ENCODE peak calls at places on chromosomes 4 and X, in eight cellular contexts. D, J, M, H, P, L, E and N are unnamed samples.

GRCh38 chr4:122819708-122820449 is 6.8 kb upstream of the FGF2 start:
- DNase-seq in H (no peak), P (no peak), M (no peak), J (peak; percentile 53), D (peak; percentile 47), L (no peak), E (no peak), N (no peak)

GRCh38 chrX:43500996-43501694 is 155.0 kb upstream of the MAOA start:
- DNase-seq in D (no peak), E (no peak), P (no peak), M (no peak), H (no peak), L (no peak), J (no peak), N (no peak)

GRCh38 chrX:36436286-36436860 is 516.8 kb downstream of the CFAP47 start:
- DNase-seq in H (no peak), M (no peak), D (no peak), P (no peak), L (no peak), E (no peak), J (peak; percentile 33), N (no peak)

GRCh38 chr4:29540439-29541102 is 1179.6 kb upstream of the PCDH7 start:
- DNase-seq in J (no peak), L (no peak), M (no peak), D (no peak), E (no peak), P (no peak), H (no peak), N (no peak)

GRCh38 chr4:121597346-121597934 is 99.3 kb downstream of the ANXA5 start:
- DNase-seq in M (no peak), J (no peak), P (no peak), L (no peak), H (no peak), D (peak; percentile 74), E (no peak), N (no peak)

GRCh38 chr4:61817071-61817470 is 616.9 kb downstream of the ADGRL3 start:
- DNase-seq in J (no peak), M (no peak), H (no peak), L (no peak), P (no peak), E (no peak), D (no peak), N (no peak)

GRCh38 chrX:109270580-109271484 is 211.1 kb downstream of the GUCY2F start:
- DNase-seq in P (peak; percentile 41), E (no peak), H (no peak), D (peak; percentile 20), M (no peak), L (peak; percentile 6), J (peak; percentile 14), N (peak; percentile 70)

GRCh38 chr4:623914-624626 is 1.3 kb upstream of the PDE6B start:
- DNase-seq in P (no peak), H (no peak), L (no peak), M (no peak), J (no peak), D (no peak), E (no peak), N (no peak)

GRCh38 chrX:68936608-68937007 is 107.8 kb downstream of the EFNB1 start:
- DNase-seq in D (peak; percentile 94), P (no peak), L (no peak), H (no peak), M (no peak), J (no peak), E (no peak), N (no peak)

GRCh38 chr4:8919651-8920288 is 48.1 kb upstream of the HMX1 start:
- DNase-seq in D (no peak), H (no peak), L (no peak), M (no peak), J (no peak), E (no peak), P (no peak), N (no peak)

GRCh38 chr4:168877779-168878491 is 132.1 kb downstream of the CBR4 start:
- DNase-seq in M (peak; percentile 59), J (peak; percentile 37), H (peak; percentile 79), P (peak; percentile 77), E (peak; percentile 36), L (peak; percentile 29), D (no peak), N (no peak)

GRCh38 chr4:37243722-37244582 is 591 bp upstream of the NWD2 start:
- DNase-seq in M (no peak), H (no peak), P (peak; percentile 29), L (peak; percentile 24), E (no peak), D (peak; percentile 0), J (no peak), N (peak; percentile 1)

GRCh38 chr4:37245391-37245954 is 930 bp downstream of the NWD2 start:
- DNase-seq in L (no peak), H (no peak), E (no peak), J (no peak), P (peak; percentile 29), M (no peak), D (no peak), N (no peak)

GRCh38 chr4:37243061-37243460 is 1.5 kb upstream of the NWD2 start:
- DNase-seq in D (no peak), J (no peak), E (no peak), L (peak; percentile 7), M (no peak), P (no peak), H (no peak), N (no peak)

GRCh38 chr4:37246891-37247290 is 2.3 kb downstream of the NWD2 start:
- DNase-seq in P (no peak), M (no peak), H (no peak), L (no peak), D (no peak), E (no peak), J (no peak), N (no peak)

DNA sequence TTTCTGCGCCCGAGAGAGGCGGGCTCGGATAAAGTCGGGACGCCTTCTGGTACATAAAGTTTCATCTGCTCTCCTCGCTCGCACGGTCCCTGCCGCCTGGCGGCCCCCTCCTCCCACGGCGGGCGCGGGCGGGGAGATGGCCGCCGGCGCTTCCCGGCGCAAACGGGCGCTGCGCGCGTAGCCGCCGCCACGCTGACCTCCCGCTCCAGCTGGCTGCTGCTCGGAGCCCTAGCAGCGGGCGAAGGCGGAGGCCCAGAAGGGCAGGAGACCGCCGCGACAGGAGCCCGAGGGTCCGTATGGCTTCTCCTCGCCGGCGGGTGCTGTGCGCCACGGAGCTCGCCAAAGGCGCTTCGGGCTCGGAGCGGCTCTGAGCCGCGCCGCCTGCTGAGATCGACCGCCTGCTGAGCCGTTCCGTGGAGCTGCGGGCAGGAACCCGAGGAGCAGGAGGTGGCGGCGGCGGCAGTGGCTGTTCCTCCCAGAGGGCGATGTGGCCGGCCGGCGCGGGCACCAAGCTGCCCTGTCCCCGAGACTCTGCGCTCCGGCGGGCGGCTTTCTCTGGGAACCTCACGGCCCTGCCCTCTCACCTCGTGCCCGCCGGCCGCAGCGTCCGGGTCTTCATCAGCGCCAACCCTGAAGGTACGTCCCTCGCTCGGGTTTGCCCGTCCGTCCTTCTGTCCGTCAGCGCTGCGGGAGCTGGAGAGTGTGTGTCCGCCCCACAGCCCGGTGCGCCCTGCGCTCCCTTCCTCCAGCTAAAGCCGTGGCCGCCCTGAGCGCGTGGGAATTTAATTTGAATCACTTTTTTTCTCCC is at the start of gene NWD2:
- DNase-seq in J (peak; percentile 2), P (peak; percentile 46), L (peak; percentile 28), H (no peak), E (no peak), M (no peak), D (peak; percentile 12), N (peak; percentile 62)
- H3K4me3 ChIP-seq in J (no peak within 1 kb of the TSS), P (peak within 1 kb of the TSS; percentile 21), L (no peak within 1 kb of the TSS), H (peak within 1 kb of the TSS; percentile 10), E (no peak within 1 kb of the TSS), M (peak within 1 kb of the TSS; percentile 18), D (no peak within 1 kb of the TSS), N (peak within 1 kb of the TSS; percentile 31)

DNA sequence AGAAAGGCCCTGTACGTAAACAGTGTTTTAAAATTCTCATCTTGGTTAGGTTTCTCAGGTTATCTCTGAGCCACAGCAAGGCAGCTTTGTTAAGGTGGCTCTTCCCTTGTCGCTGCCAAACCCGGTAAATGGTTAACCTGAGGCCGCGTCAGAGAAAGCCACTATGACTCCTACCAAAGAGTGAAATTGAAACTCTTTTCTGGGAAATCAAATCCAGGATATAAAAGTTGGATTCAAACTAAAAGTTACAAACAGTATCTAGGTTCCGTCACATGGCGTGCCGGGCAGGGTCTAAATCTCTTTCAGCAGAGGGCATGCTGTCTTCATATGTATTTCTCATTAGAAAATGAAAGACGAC is 433 bp downstream of the MMAA start:
- DNase-seq in M (peak; percentile 26), H (peak; percentile 64), J (no peak), E (peak; percentile 37), L (peak; percentile 88), P (peak; percentile 60), D (peak; percentile 62), N (peak; percentile 53)
- TF ChIP-seq CTCF in M (no peak), H (no peak), J (no peak), E (no peak), L (no peak), P (no peak), D (no peak), N (no peak)

GRCh38 chr4:23915459-23916132 is 25.7 kb upstream of the PPARGC1A start:
- DNase-seq in H (no peak), M (no peak), L (no peak), E (peak; percentile 18), D (no peak), J (no peak), P (no peak), N (no peak)

GRCh38 chr4:23906839-23907238 is 17.0 kb upstream of the PPARGC1A start:
- DNase-seq in L (no peak), M (no peak), E (no peak), D (no peak), H (no peak), P (no peak), J (no peak), N (no peak)

GRCh38 chr4:23909671-23910070 is 19.8 kb upstream of the PPARGC1A start:
- DNase-seq in J (no peak), H (no peak), E (no peak), D (no peak), M (no peak), P (no peak), L (no peak), N (no peak)

DNA sequence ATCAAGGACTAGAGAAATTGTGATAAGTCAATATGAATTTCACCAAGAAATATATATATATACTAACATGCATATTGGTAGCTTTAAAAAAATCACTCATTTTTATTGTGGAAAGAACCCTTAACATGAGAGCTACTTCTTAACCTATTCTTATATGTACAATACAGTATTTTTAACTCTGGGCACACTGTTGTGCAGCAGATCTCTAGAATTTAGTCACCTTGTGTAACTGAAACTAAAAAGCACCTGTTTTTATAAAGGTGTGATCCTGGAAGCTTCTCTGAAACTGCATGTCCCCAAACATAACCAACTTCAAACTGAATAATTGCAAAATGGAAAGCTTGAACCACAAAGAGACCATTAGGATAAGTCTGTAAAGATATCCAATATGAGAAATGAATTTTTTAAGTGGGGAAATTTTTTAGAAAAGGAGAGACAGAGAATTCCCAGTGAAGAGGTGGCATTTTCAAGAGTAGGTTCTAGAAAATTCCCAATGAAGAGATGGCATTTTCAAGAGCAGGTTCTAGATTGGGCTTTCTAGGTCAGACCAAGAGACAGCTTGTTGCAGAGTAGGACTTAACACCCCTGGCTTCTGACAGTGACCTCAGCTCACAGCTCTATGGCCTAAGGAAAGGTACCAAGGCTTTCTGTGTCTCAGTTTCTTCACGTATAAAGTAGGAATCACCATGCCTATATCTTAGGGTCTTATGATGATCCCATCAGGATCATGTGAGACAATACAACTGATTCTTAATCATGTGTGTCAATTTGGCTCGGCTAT is 22.0 kb upstream of the PPARGC1A start:
- DNase-seq in D (no peak), L (no peak), J (no peak), E (no peak), P (no peak), H (no peak), M (no peak), N (no peak)
- H3K4me1 ChIP-seq in D (no peaks in the 10 kb centered on the region), L (no peaks in the 10 kb centered on the region), J (no peaks in the 10 kb centered on the region), E (no peaks in the 10 kb centered on the region), P (no peaks in the 10 kb centered on the region), H (no peaks in the 10 kb centered on the region), M (peaks cover 4% of the 10 kb centered on the region), N (no peaks in the 10 kb centered on the region)

GRCh38 chr4:140982613-140983340 is 150.5 kb downstream of the RNF150 start:
- DNase-seq in M (no peak), E (no peak), D (peak; percentile 21), H (no peak), J (no peak), P (no peak), L (no peak), N (no peak)
- H3K4me3 ChIP-seq in M (no peak overlapping the region), E (no peak overlapping the region), D (no peak overlapping the region), H (no peak overlapping the region), J (no peak overlapping the region), P (no peak overlapping the region), L (no peak overlapping the region), N (no peak overlapping the region)